ENCODE peak calls at places on chromosomes 3 and 15, in ten cellular contexts. B, Q, V, L, J, R, A, T, I and X are unnamed samples.
A peak's percentile ranks its signal among the peaks of the same experiment; 100 is the strongest.

GRCh38 chr3:160929595-160929994 is 173.6 kb downstream of the PPM1L start:
- DNase-seq in T (peak; percentile 36), V (no peak), I (no peak), Q (peak; percentile 76), J (no peak), L (no peak), A (no peak), R (peak; percentile 37), B (peak; percentile 69), X (peak; percentile 32)

GRCh38 chr3:133038731-133039398 is 674 bp downstream of the TMEM108 start:
- DNase-seq in R (peak; percentile 19), L (no peak), T (peak; percentile 54), A (peak; percentile 42), B (peak; percentile 57), Q (peak; percentile 54), J (peak; percentile 26), I (no peak), V (no peak), X (no peak)

GRCh38 chr15:42018306-42019224 is 2.3 kb downstream of the PLA2G4E start:
- DNase-seq in T (no peak), R (no peak), Q (peak; percentile 77), L (no peak), I (no peak), A (no peak), V (no peak), B (peak; percentile 60), J (no peak), X (peak; percentile 72)

GRCh38 chr3:78659386-78659987 is 1108.3 kb downstream of the ROBO1 start:
- DNase-seq in Q (no peak), I (no peak), T (no peak), A (peak; percentile 39), J (no peak), L (peak; percentile 71), R (no peak), B (no peak), V (peak; percentile 72), X (no peak)

GRCh38 chr15:68433551-68433950 is 1.6 kb upstream of the ITGA11 start:
- DNase-seq in J (no peak), A (no peak), B (no peak), R (no peak), T (no peak), L (no peak), V (no peak), I (no peak), Q (no peak), X (no peak)

GRCh38 chr3:66520716-66521115 is 19.9 kb upstream of the LRIG1 start:
- DNase-seq in I (no peak), L (no peak), V (no peak), R (no peak), A (no peak), Q (no peak), B (no peak), J (no peak), T (no peak), X (no peak)

GRCh38 chr3:132650153-132650552 is 9.5 kb downstream of the ACAD11 start:
- DNase-seq in V (no peak), J (no peak), I (no peak), A (no peak), T (no peak), B (no peak), Q (no peak), L (no peak), R (no peak), X (no peak)

GRCh38 chr15:65050270-65050669 is 5.1 kb downstream of the SLC51B start:
- DNase-seq in J (no peak), Q (no peak), T (no peak), L (no peak), V (no peak), R (no peak), B (no peak), I (no peak), A (no peak), X (no peak)

GRCh38 chr3:182962162-182962561 is 18.2 kb downstream of the DCUN1D1 start:
- DNase-seq in I (no peak), J (no peak), Q (no peak), B (no peak), L (peak; percentile 15), R (no peak), T (no peak), A (no peak), V (no peak), X (peak; percentile 71)

GRCh38 chr15:91258436-91258779 is 158.4 kb downstream of the SV2B start:
- DNase-seq in A (no peak), L (no peak), T (peak; percentile 64), B (no peak), I (no peak), V (no peak), J (no peak), Q (no peak), R (no peak), X (no peak)

GRCh38 chr15:57323806-57324589 is 52.3 kb upstream of the CGNL1 start:
- DNase-seq in T (peak; percentile 84), L (peak; percentile 39), V (peak; percentile 92), A (no peak), B (no peak), I (no peak), J (peak; percentile 48), Q (no peak), R (no peak), X (no peak)

GRCh38 chr3:190378240-190378891 is 9.6 kb upstream of the CLDN16 start:
- DNase-seq in V (no peak), L (peak; percentile 62), A (no peak), J (no peak), T (no peak), I (no peak), R (no peak), B (no peak), Q (no peak), X (peak; percentile 40)

DNA sequence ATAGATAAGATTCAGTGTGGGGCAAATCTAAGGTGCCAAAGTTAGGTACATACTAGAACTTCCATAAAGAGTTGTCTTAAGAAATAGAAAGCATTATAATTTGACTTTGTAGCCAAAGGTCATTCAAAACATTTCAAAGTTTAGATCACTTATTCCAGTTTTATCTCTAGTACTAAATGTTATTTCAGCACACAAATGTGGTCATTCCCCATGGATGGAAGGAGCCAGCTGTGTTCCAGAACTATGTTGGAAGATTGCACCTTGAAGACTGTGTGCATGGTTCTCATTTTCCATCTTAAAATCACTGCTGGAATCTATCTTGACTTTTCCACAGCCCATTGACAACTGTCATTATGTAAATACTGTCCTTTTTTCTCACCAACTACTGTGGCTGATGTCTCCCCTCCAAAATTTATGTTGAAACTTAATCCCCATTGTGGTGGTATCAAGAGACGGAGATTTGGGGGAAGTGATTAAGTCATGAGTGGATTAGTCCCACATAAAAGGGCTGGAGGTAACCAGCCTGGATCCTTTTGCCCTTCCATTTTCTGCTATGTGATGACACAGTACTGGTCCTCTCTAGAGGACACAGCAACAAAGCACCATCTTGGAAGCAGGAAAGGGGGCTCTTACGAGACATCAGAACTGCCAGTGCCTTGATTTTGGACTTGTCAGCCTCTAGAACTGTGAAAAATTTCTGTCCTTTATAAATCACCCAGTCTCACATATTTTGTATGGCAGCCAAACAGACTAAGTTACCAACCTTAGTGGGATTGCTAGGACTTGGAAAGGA is 24.0 kb downstream of the TGFBR2 start:
- DNase-seq in L (no peak), A (no peak), J (no peak), B (no peak), I (no peak), T (no peak), Q (no peak), R (no peak), V (peak; percentile 76), X (no peak)
- H3K4me1 ChIP-seq in L (peaks cover 98% of the 10 kb centered on the region), A (peaks cover 5% of the 10 kb centered on the region), J (peaks cover 95% of the 10 kb centered on the region), B (peaks cover 93% of the 10 kb centered on the region), I (peaks cover 6% of the 10 kb centered on the region), T (peaks cover 4% of the 10 kb centered on the region), Q (peaks cover 87% of the 10 kb centered on the region), R (peaks cover 83% of the 10 kb centered on the region), V (peaks cover 95% of the 10 kb centered on the region), X (peaks cover 96% of the 10 kb centered on the region)

GRCh38 chr3:50292159-50292923 is at the start of gene IFRD2:
- DNase-seq in R (peak; percentile 98), Q (peak; percentile 99), L (peak; percentile 91), V (peak; percentile 95), A (peak; percentile 94), T (peak; percentile 98), J (peak; percentile 99), B (peak; percentile 99), I (peak; percentile 96), X (peak; percentile 97)
- H3K27ac ChIP-seq in R (peak within 1 kb of the TSS; percentile 98), Q (peak within 1 kb of the TSS; percentile 99), L (peak within 1 kb of the TSS; percentile 92), V (peak within 1 kb of the TSS; percentile 85), A (no peak within 1 kb of the TSS), T (no peak within 1 kb of the TSS), J (peak within 1 kb of the TSS; percentile 94), B (peak within 1 kb of the TSS; percentile 94), I (peak within 1 kb of the TSS; percentile 92), X (peak within 1 kb of the TSS; percentile 98)

DNA sequence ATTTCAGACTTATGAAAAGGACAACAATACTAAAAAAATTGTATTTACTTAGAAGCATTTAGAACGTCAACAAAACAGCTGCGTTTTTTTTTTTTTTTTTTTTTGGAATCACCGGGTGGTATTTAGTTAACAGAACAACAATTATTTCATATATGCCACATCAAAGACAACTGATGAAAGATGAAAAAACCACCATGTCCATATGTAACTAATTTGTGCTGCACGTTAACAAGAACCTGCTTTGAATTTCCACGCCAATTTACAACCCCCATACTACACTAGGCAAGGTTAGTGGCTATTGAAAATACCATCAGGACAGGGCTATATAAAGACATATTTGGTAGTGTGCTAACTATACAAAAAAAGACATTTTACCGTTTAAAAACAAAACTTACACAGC is 189.3 kb upstream of the ROBO1 start:
- DNase-seq in R (no peak), V (no peak), J (no peak), T (no peak), Q (no peak), L (no peak), B (no peak), I (no peak), A (no peak), X (no peak)
- H3K4me1 ChIP-seq in R (no peaks in the 10 kb centered on the region), V (no peaks in the 10 kb centered on the region), J (no peaks in the 10 kb centered on the region), T (no peaks in the 10 kb centered on the region), Q (no peaks in the 10 kb centered on the region), L (no peaks in the 10 kb centered on the region), B (no peaks in the 10 kb centered on the region), I (no peaks in the 10 kb centered on the region), A (peaks cover 3% of the 10 kb centered on the region), X (no peaks in the 10 kb centered on the region)

GRCh38 chr3:188946837-188947236 is 224.9 kb upstream of the TPRG1 start:
- DNase-seq in J (no peak), B (no peak), I (no peak), V (no peak), Q (peak; percentile 53), T (no peak), R (no peak), L (no peak), A (no peak), X (no peak)
- H3K27ac ChIP-seq in J (peak overlapping the region; percentile 88), B (peak overlapping the region; percentile 92), I (peak overlapping the region; percentile 99), V (no peak overlapping the region), Q (peak overlapping the region; percentile 94), T (no peak overlapping the region), R (peak overlapping the region; percentile 89), L (peak overlapping the region; percentile 99), A (no peak overlapping the region), X (peak overlapping the region; percentile 98)

DNA sequence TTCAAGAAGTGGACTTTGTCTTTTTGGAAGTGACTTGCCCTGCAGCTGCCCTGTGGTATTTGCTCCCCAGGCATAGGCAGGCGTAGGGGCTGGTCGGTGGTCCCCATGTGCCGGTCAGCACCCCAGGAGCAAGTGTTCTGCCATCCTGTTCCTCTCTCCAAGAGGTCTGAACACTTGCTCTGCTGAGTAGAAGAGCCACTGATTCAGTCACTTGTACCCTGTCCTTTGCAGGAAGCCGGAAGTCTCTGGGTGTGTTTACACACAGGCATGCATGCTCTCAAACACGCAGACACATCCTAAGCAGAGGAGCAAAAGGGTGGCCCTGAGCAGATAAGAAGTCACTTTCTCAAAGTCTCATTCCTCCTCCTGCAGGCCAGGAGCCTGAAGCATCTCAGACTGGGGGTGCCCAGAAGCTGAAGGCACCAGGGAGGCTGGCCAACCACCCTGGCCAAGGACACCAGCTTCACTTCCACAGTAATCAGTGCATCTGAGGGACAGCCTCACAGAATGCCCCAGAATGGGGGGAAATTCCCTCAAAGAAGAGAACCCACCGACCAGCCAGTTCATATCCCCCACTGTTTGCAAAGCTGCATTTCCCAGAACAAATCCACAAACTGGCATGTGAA is 88.7 kb upstream of the POMGNT2 start:
- DNase-seq in I (no peak), T (no peak), V (no peak), B (no peak), J (peak; percentile 29), Q (no peak), L (no peak), A (no peak), R (no peak), X (no peak)
- H3K4me1 ChIP-seq in I (no peaks in the 10 kb centered on the region), T (no peaks in the 10 kb centered on the region), V (no peaks in the 10 kb centered on the region), B (no peaks in the 10 kb centered on the region), J (peaks cover 20% of the 10 kb centered on the region), Q (no peaks in the 10 kb centered on the region), L (no peaks in the 10 kb centered on the region), A (no peaks in the 10 kb centered on the region), R (peaks cover 16% of the 10 kb centered on the region), X (no peaks in the 10 kb centered on the region)